ENCODE peak calls at places on chromosome 20, in four cellular contexts. F, P, U and Y are unnamed samples.

GRCh38 chr20:8132632-8133587 is 844 bp downstream of the PLCB1 start:
- DNase-seq in F (no peak), P (no peak), U (no peak), Y (no peak)

GRCh38 chr20:45951925-45952834 is 17.7 kb downstream of the PCIF1 start:
- DNase-seq in F (no peak), P (no peak), U (no peak), Y (no peak)

GRCh38 chr20:32564921-32565734 is 20.0 kb downstream of the NOL4L start:
- DNase-seq in F (peak), P (no peak), U (no peak), Y (no peak)

GRCh38 chr20:57301026-57301425 is 28.6 kb upstream of the SPO11 start:
- DNase-seq in F (no peak), P (no peak), U (no peak), Y (no peak)

GRCh38 chr20:37727247-37727956 is 33.6 kb downstream of the CTNNBL1 start:
- DNase-seq in F (no peak), P (no peak), U (no peak), Y (no peak)

GRCh38 chr20:346640-347316 is at the start of gene NRSN2:
- DNase-seq in F (peak), P (peak), U (no peak), Y (no peak)

GRCh38 chr20:54207743-54208491 is at the start of gene PFDN4:
- DNase-seq in F (peak), P (peak), U (peak), Y (peak)

GRCh38 chr20:63206878-63207277 is 9.1 kb downstream of the YTHDF1 start:
- DNase-seq in F (no peak), P (no peak), U (no peak), Y (no peak)

GRCh38 chr20:59207742-59208357 is 44.2 kb downstream of the ZNF831 start:
- DNase-seq in F (peak), P (peak), U (peak), Y (peak)

GRCh38 chr20:22691369-22692118 is 107.2 kb upstream of the FOXA2 start:
- DNase-seq in F (peak), P (peak), U (peak), Y (no peak)

GRCh38 chr20:61728326-61728725 is 337.4 kb downstream of the TAF4 start:
- DNase-seq in F (no peak), P (no peak), U (no peak), Y (no peak)

GRCh38 chr20:53865905-53866786 is 204.2 kb downstream of the BCAS1 start:
- DNase-seq in F (no peak), P (no peak), U (no peak), Y (no peak)

GRCh38 chr20:7879883-7880282 is 60.4 kb downstream of the HAO1 start:
- DNase-seq in F (no peak), P (no peak), U (no peak), Y (no peak)

GRCh38 chr20:63518946-63519764 is 1.4 kb upstream of the PPDPF start:
- DNase-seq in F (no peak), P (peak), U (no peak), Y (no peak)

GRCh38 chr20:43571310-43571709 is 12.5 kb downstream of the SGK2 start:
- DNase-seq in F (peak), P (no peak), U (no peak), Y (no peak)

GRCh38 chr20:57433658-57434389 is 42.6 kb downstream of the RBM38 start:
- DNase-seq in F (no peak), P (no peak), U (no peak), Y (no peak)

GRCh38 chr20:840858-841567 is 7.5 kb downstream of the FAM110A start:
- DNase-seq in F (no peak), P (peak), U (no peak), Y (no peak)

GRCh38 chr20:14434379-14435136 is 97.1 kb upstream of the FLRT3 start:
- DNase-seq in F (no peak), P (no peak), U (no peak), Y (no peak)

GRCh38 chr20:44696315-44696714 is 18.9 kb upstream of the CCN5 start:
- DNase-seq in F (no peak), P (no peak), U (no peak), Y (no peak)

GRCh38 chr20:6680854-6681253 is 86.6 kb upstream of the BMP2 start:
- DNase-seq in F (no peak), P (no peak), U (no peak), Y (no peak)

GRCh38 chr20:31602779-31603441 is 2.2 kb upstream of the ID1 start:
- DNase-seq in F (no peak), P (no peak), U (peak), Y (peak)

GRCh38 chr20:53581444-53582311 is 12.0 kb downstream of the ZNF217 start:
- DNase-seq in F (no peak), P (no peak), U (no peak), Y (no peak)

GRCh38 chr20:24368253-24368652 is 101.2 kb upstream of the SYNDIG1 start:
- DNase-seq in F (no peak), P (no peak), U (no peak), Y (no peak)

GRCh38 chr20:1434571-1435336 is 31.9 kb downstream of the NSFL1C start:
- DNase-seq in F (peak), P (no peak), U (no peak), Y (peak)

GRCh38 chr20:46903937-46904336 is 9.3 kb downstream of the EYA2 start:
- DNase-seq in F (no peak), P (no peak), U (no peak), Y (no peak)

GRCh38 chr20:59385461-59385860 is 85.0 kb downstream of the EDN3 start:
- DNase-seq in F (no peak), P (peak), U (no peak), Y (no peak)

GRCh38 chr20:44541957-44542356 is 20.1 kb upstream of the SERINC3 start:
- DNase-seq in F (no peak), P (no peak), U (no peak), Y (no peak)

DNA sequence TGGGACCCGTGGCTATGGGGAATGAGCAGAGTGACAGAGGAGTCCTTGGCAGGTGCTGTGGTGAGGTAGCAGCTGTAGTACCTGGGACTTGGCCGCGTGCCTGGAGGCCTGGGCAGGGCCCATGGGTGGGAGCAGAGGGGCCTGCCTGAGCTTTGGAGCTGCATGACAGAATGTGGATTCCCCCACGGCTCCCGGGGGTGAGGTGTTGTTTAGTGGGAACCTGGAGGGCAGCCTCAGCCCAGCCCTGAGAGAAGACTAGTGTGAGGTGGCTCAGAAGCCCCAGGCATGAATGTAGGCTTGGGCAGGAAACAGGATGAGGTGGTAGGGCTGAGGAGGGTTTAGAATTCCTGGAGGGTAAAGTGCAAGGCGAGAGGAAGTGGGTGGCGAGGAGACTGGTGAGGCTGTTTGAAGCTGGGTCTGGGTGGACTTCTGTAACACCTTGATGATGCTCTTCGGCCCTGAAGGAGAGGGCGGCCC is 86.5 kb upstream of the SCP2D1 start:
- DNase-seq in F (no peak), P (no peak), U (no peak), Y (no peak)
- H3K4me2 ChIP-seq in F (no peak), P (no peak), U (no peak), Y (no peak)

DNA sequence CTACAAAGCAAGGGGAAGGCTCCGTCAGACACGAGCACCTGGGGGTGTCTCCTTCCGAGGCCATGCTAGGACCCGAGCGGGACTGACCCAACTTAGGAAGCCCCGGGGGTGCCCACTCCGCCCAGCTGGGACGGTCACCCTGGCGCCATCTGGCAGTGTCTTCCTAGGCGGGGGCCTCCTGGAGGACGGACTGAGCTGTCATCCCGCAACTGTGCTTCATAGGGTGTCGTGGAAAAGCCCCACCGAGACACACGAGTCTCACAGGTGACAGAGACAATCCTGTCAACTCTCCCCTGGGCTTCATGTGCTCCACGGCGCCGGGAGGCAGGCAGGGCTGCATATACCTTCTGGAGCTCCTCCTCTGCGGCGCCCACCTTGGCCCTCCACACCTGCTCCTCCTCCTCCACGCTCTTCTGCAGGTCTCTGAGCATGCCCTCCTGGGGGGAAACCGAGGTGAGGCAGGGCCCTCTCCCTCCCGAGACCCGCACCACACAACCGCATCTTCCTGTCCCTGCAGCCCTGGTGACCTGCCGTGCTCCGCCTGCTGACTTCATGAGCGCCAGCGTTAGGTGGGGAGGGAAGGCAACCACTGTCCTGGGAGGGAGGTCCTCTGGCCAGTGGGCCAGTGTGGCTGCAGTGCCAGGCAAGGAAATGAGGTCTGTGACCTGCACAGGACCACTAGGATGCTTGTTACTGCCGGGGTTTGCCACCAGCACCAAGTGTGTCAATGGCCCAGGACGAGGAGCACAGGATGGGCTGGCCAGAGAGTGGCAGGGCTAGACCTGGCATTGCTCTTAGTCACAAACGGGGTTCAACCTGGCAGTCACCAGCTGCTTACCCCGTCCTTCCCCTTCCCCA is 50.7 kb downstream of the DSTN start:
- DNase-seq in F (no peak), P (no peak), U (no peak), Y (no peak)
- TF ChIP-seq SP1 in F (no peak), P (no peak), U (no peak), Y (no peak)

GRCh38 chr20:41609476-41609875 is 8.7 kb downstream of the CHD6 start:
- DNase-seq in F (no peak), P (no peak), U (no peak), Y (no peak)
- H3K4me2 ChIP-seq in F (no peak), P (no peak), U (no peak), Y (peak)

GRCh38 chr20:12963456-12963855 is 45.3 kb upstream of the SPTLC3 start:
- DNase-seq in F (no peak), P (no peak), U (no peak), Y (no peak)
- TF ChIP-seq SP1 in F (no peak), P (no peak), U (no peak), Y (no peak)

GRCh38 chr20:51486197-51487005 is 56.1 kb downstream of the NFATC2 start:
- DNase-seq in F (no peak), P (no peak), U (no peak), Y (no peak)

GRCh38 chr20:51489611-51490010 is 52.9 kb downstream of the NFATC2 start:
- DNase-seq in F (no peak), P (no peak), U (no peak), Y (no peak)

GRCh38 chr20:51487525-51488279 is 54.8 kb downstream of the NFATC2 start:
- DNase-seq in F (peak), P (no peak), U (peak), Y (no peak)

GRCh38 chr20:51487076-51487475 is 55.4 kb downstream of the NFATC2 start:
- DNase-seq in F (no peak), P (no peak), U (no peak), Y (no peak)

DNA sequence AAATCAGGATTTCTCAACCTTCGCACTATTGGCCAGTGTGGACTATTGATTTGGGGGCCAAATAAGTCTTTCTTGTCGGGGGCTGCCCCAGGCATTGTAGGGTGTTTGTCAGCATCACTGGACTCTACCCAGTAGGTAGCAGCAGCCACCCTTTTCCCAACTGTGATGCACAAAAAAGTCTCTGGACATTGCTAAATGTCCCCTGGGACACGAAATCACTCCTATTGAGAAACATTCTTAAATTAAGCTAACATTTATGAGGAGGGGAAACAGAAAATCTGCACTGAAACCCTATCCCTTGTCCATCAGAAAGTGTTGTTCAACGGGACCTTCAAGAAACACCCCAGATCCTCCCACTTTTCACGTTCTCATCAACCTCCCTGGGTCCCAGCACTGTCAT is 54.2 kb downstream of the NFATC2 start:
- DNase-seq in F (no peak), P (no peak), U (no peak), Y (no peak)
- H3K4me2 ChIP-seq in F (no peak), P (no peak), U (peak), Y (no peak)

DNA sequence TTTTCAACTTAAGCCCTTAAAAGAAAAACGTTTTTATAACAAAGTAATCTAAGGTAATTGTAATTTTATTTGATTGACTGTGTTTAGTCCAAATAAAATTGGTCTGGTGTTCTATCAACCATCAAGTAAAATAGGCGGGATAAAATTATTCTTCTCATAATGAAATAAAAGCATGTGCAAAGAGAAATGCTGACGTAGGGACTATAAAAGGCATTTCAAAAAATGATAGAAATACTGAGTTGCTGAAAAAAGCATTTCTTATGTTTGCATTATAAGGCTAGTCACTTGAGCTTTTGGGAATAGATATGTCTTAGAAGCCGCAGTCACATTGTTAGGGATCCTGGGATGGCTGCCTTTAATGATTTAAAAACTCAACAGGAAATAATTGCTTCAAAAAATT is 608.0 kb upstream of the JAG1 start:
- DNase-seq in F (no peak), P (no peak), U (no peak), Y (no peak)
- TF ChIP-seq SP1 in F (no peak), P (no peak), U (no peak), Y (no peak)

GRCh38 chr20:35734777-35735649 is 7.0 kb downstream of the RBM39 start:
- DNase-seq in F (no peak), P (no peak), U (no peak), Y (no peak)
- H3K4me2 ChIP-seq in F (no peak), P (no peak), U (no peak), Y (peak)

DNA sequence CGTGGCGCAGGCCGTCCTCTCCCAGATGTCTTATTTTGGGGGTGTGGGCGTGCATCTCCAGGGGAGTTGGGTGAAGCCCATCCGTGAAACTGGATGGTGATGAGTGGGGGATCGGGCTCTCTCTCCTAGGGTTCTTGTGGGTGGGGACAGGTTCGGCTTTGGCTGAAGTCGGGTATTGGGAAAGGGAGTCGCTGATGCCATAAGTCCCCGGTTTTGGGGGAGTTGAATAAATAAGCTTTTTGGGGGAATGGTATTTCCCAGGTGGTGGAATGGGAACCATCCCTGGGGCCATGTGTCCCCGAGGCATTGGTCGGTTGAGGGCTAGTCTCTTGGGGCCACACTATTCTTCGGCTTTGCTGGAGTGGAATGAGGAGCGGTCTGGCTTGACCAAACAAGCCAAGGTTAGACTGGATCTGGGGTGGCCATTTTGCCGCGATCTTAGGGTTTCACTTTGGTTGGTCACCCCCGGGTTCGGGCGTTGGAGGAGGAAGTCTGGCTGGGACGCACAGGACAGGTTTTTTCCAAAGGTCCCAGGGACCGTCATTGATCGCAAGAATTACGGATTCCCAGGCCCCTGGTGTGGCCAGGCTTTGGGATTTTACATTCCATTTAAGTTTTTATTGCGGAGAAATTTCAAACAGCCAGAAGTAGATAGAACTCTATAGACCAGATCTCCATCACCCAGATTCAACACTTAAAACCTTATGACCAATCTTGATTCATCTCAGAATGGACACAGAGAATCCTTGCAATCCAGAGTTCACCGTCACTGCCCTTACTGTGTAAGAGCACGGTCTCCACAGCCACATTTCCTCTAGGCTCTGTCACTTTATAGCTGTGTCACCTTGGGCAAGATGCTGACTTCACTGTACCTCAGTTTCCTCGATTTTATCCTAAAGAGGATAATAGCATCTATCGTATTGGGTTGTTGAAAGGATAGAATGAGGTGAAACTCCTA is 700 bp downstream of the ZNF133 start:
- DNase-seq in F (peak), P (peak), U (no peak), Y (no peak)
- TF ChIP-seq SP1 in F (no peak), P (no peak), U (no peak), Y (no peak)

GRCh38 chr20:11981366-11981947 is 63.8 kb downstream of the BTBD3 start:
- DNase-seq in F (no peak), P (no peak), U (no peak), Y (no peak)

GRCh38 chr20:11979306-11980128 is 61.8 kb downstream of the BTBD3 start:
- DNase-seq in F (no peak), P (no peak), U (no peak), Y (peak)

GRCh38 chr20:11980263-11980662 is 62.6 kb downstream of the BTBD3 start:
- DNase-seq in F (no peak), P (no peak), U (no peak), Y (no peak)

GRCh38 chr20:11982958-11983470 is 65.3 kb downstream of the BTBD3 start:
- DNase-seq in F (no peak), P (no peak), U (no peak), Y (no peak)

GRCh38 chr20:11982289-11982957 is 64.7 kb downstream of the BTBD3 start:
- DNase-seq in F (no peak), P (no peak), U (no peak), Y (no peak)
- H3K4me2 ChIP-seq in F (no peak), P (no peak), U (no peak), Y (no peak)